ENCODE peak calls at places on chromosome 13, in ten cellular contexts. One of them, this sample, is unnamed.

GRCh38 chr13:49021953-49022352 is 46.2 kb downstream of the FNDC3A start:
- DNase-seq in AG08395: no peak
- DNase-seq in CD8-positive, alpha-beta memory T cell: no peak
- DNase-seq in GM06990: no peak
- DNase-seq in transverse colon: no peak
- DNase-seq in NCI-H1105: no peak
- DNase-seq in stimulated activated CD8-positive, alpha-beta memory T cell treated with anti-CD3 and anti-CD28 coated beads, Interleukin-7, amount 100 ng/mL, for 1 hour: no peak
- DNase-seq in T-helper 9 cell: no peak
- DNase-seq in T-helper 2 cell: no peak
- DNase-seq in AG10803: no peak
- DNase-seq in this sample: no peak

GRCh38 chr13:110232756-110233155 is 74.2 kb downstream of the COL4A1 start:
- DNase-seq in AG08395: no peak
- DNase-seq in CD8-positive, alpha-beta memory T cell: no peak
- DNase-seq in GM06990: no peak
- DNase-seq in transverse colon: no peak
- DNase-seq in NCI-H1105: no peak
- DNase-seq in stimulated activated CD8-positive, alpha-beta memory T cell treated with anti-CD3 and anti-CD28 coated beads, Interleukin-7, amount 100 ng/mL, for 1 hour: no peak
- DNase-seq in T-helper 9 cell: no peak
- DNase-seq in T-helper 2 cell: no peak
- DNase-seq in AG10803: peak; percentile 62
- DNase-seq in this sample: no peak

GRCh38 chr13:114066956-114067355 is 65.5 kb downstream of the RASA3 start:
- DNase-seq in AG08395: no peak
- DNase-seq in CD8-positive, alpha-beta memory T cell: no peak
- DNase-seq in GM06990: no peak
- DNase-seq in transverse colon: no peak
- DNase-seq in NCI-H1105: no peak
- DNase-seq in stimulated activated CD8-positive, alpha-beta memory T cell treated with anti-CD3 and anti-CD28 coated beads, Interleukin-7, amount 100 ng/mL, for 1 hour: no peak
- DNase-seq in T-helper 9 cell: no peak
- DNase-seq in T-helper 2 cell: no peak
- DNase-seq in AG10803: no peak
- DNase-seq in this sample: no peak

GRCh38 chr13:79837741-79838450 is 356.9 kb downstream of the NDFIP2 start:
- DNase-seq in AG08395: peak; percentile 59
- DNase-seq in CD8-positive, alpha-beta memory T cell: no peak
- DNase-seq in GM06990: no peak
- DNase-seq in transverse colon: no peak
- DNase-seq in NCI-H1105: no peak
- DNase-seq in stimulated activated CD8-positive, alpha-beta memory T cell treated with anti-CD3 and anti-CD28 coated beads, Interleukin-7, amount 100 ng/mL, for 1 hour: no peak
- DNase-seq in T-helper 9 cell: no peak
- DNase-seq in T-helper 2 cell: no peak
- DNase-seq in AG10803: peak; percentile 58
- DNase-seq in this sample: no peak

GRCh38 chr13:50552424-50552966 is 291.0 kb downstream of the DLEU7 start:
- DNase-seq in AG08395: no peak
- DNase-seq in CD8-positive, alpha-beta memory T cell: no peak
- DNase-seq in GM06990: no peak
- DNase-seq in transverse colon: no peak
- DNase-seq in NCI-H1105: no peak
- DNase-seq in stimulated activated CD8-positive, alpha-beta memory T cell treated with anti-CD3 and anti-CD28 coated beads, Interleukin-7, amount 100 ng/mL, for 1 hour: no peak
- DNase-seq in T-helper 9 cell: no peak
- DNase-seq in T-helper 2 cell: no peak
- DNase-seq in AG10803: no peak
- DNase-seq in this sample: no peak

GRCh38 chr13:114185182-114185971 is 6.3 kb downstream of the CFAP97D2 start:
- DNase-seq in AG08395: no peak
- DNase-seq in CD8-positive, alpha-beta memory T cell: no peak
- DNase-seq in GM06990: no peak
- DNase-seq in transverse colon: no peak
- DNase-seq in NCI-H1105: no peak
- DNase-seq in stimulated activated CD8-positive, alpha-beta memory T cell treated with anti-CD3 and anti-CD28 coated beads, Interleukin-7, amount 100 ng/mL, for 1 hour: no peak
- DNase-seq in T-helper 9 cell: no peak
- DNase-seq in T-helper 2 cell: no peak
- DNase-seq in AG10803: no peak
- DNase-seq in this sample: no peak

GRCh38 chr13:23679214-23679613 is 109.0 kb downstream of the TNFRSF19 start:
- DNase-seq in AG08395: no peak
- DNase-seq in CD8-positive, alpha-beta memory T cell: no peak
- DNase-seq in GM06990: no peak
- DNase-seq in transverse colon: no peak
- DNase-seq in NCI-H1105: no peak
- DNase-seq in stimulated activated CD8-positive, alpha-beta memory T cell treated with anti-CD3 and anti-CD28 coated beads, Interleukin-7, amount 100 ng/mL, for 1 hour: no peak
- DNase-seq in T-helper 9 cell: no peak
- DNase-seq in T-helper 2 cell: no peak
- DNase-seq in AG10803: peak; percentile 46
- DNase-seq in this sample: no peak

GRCh38 chr13:94712812-94713555 is 639 bp upstream of the SOX21 start:
- DNase-seq in AG08395: peak; percentile 44
- DNase-seq in CD8-positive, alpha-beta memory T cell: no peak
- DNase-seq in GM06990: peak; percentile 41
- DNase-seq in transverse colon: no peak
- DNase-seq in NCI-H1105: no peak
- DNase-seq in stimulated activated CD8-positive, alpha-beta memory T cell treated with anti-CD3 and anti-CD28 coated beads, Interleukin-7, amount 100 ng/mL, for 1 hour: no peak
- DNase-seq in T-helper 9 cell: no peak
- DNase-seq in T-helper 2 cell: no peak
- DNase-seq in AG10803: peak; percentile 59
- DNase-seq in this sample: peak; percentile 78

GRCh38 chr13:51714663-51715168 is 89.2 kb downstream of the DHRS12 start:
- DNase-seq in AG08395: no peak
- DNase-seq in CD8-positive, alpha-beta memory T cell: no peak
- DNase-seq in GM06990: peak; percentile 51
- DNase-seq in transverse colon: no peak
- DNase-seq in NCI-H1105: no peak
- DNase-seq in stimulated activated CD8-positive, alpha-beta memory T cell treated with anti-CD3 and anti-CD28 coated beads, Interleukin-7, amount 100 ng/mL, for 1 hour: no peak
- DNase-seq in T-helper 9 cell: no peak
- DNase-seq in T-helper 2 cell: no peak
- DNase-seq in AG10803: peak; percentile 62
- DNase-seq in this sample: no peak

GRCh38 chr13:82458169-82458568 is 1424.1 kb downstream of the SLITRK1 start:
- DNase-seq in AG08395: no peak
- DNase-seq in CD8-positive, alpha-beta memory T cell: no peak
- DNase-seq in GM06990: no peak
- DNase-seq in transverse colon: no peak
- DNase-seq in NCI-H1105: no peak
- DNase-seq in stimulated activated CD8-positive, alpha-beta memory T cell treated with anti-CD3 and anti-CD28 coated beads, Interleukin-7, amount 100 ng/mL, for 1 hour: no peak
- DNase-seq in T-helper 9 cell: no peak
- DNase-seq in T-helper 2 cell: no peak
- DNase-seq in AG10803: no peak
- DNase-seq in this sample: no peak

GRCh38 chr13:73399347-73400216 is 340.8 kb downstream of the KLF5 start:
- DNase-seq in AG08395: no peak
- DNase-seq in CD8-positive, alpha-beta memory T cell: no peak
- DNase-seq in GM06990: no peak
- DNase-seq in transverse colon: peak; percentile 63
- DNase-seq in NCI-H1105: no peak
- DNase-seq in stimulated activated CD8-positive, alpha-beta memory T cell treated with anti-CD3 and anti-CD28 coated beads, Interleukin-7, amount 100 ng/mL, for 1 hour: no peak
- DNase-seq in T-helper 9 cell: no peak
- DNase-seq in T-helper 2 cell: no peak
- DNase-seq in AG10803: no peak
- DNase-seq in this sample: peak; percentile 68

GRCh38 chr13:113305208-113305607 is 8.2 kb downstream of the LAMP1 start:
- DNase-seq in AG08395: peak; percentile 59
- DNase-seq in CD8-positive, alpha-beta memory T cell: no peak
- DNase-seq in GM06990: no peak
- DNase-seq in transverse colon: no peak
- DNase-seq in NCI-H1105: no peak
- DNase-seq in stimulated activated CD8-positive, alpha-beta memory T cell treated with anti-CD3 and anti-CD28 coated beads, Interleukin-7, amount 100 ng/mL, for 1 hour: no peak
- DNase-seq in T-helper 9 cell: no peak
- DNase-seq in T-helper 2 cell: no peak
- DNase-seq in AG10803: peak; percentile 70
- DNase-seq in this sample: no peak

GRCh38 chr13:111202745-111203144 is 87.6 kb downstream of the ARHGEF7 start:
- DNase-seq in AG08395: peak; percentile 60
- DNase-seq in CD8-positive, alpha-beta memory T cell: no peak
- DNase-seq in GM06990: peak; percentile 51
- DNase-seq in transverse colon: no peak
- DNase-seq in NCI-H1105: no peak
- DNase-seq in stimulated activated CD8-positive, alpha-beta memory T cell treated with anti-CD3 and anti-CD28 coated beads, Interleukin-7, amount 100 ng/mL, for 1 hour: no peak
- DNase-seq in T-helper 9 cell: no peak
- DNase-seq in T-helper 2 cell: no peak
- DNase-seq in AG10803: peak; percentile 71
- DNase-seq in this sample: no peak

GRCh38 chr13:47076536-47076935 is 179.7 kb upstream of the HTR2A start:
- DNase-seq in AG08395: no peak
- DNase-seq in CD8-positive, alpha-beta memory T cell: no peak
- DNase-seq in GM06990: no peak
- DNase-seq in transverse colon: no peak
- DNase-seq in NCI-H1105: no peak
- DNase-seq in stimulated activated CD8-positive, alpha-beta memory T cell treated with anti-CD3 and anti-CD28 coated beads, Interleukin-7, amount 100 ng/mL, for 1 hour: no peak
- DNase-seq in T-helper 9 cell: no peak
- DNase-seq in T-helper 2 cell: no peak
- DNase-seq in AG10803: peak; percentile 61
- DNase-seq in this sample: no peak

GRCh38 chr13:82165396-82166174 is 1716.7 kb downstream of the SLITRK1 start:
- DNase-seq in AG08395: no peak
- DNase-seq in CD8-positive, alpha-beta memory T cell: no peak
- DNase-seq in GM06990: no peak
- DNase-seq in transverse colon: no peak
- DNase-seq in NCI-H1105: no peak
- DNase-seq in stimulated activated CD8-positive, alpha-beta memory T cell treated with anti-CD3 and anti-CD28 coated beads, Interleukin-7, amount 100 ng/mL, for 1 hour: no peak
- DNase-seq in T-helper 9 cell: no peak
- DNase-seq in T-helper 2 cell: no peak
- DNase-seq in AG10803: no peak
- DNase-seq in this sample: no peak

GRCh38 chr13:48010698-48011097 is 9.6 kb upstream of the SUCLA2 start:
- DNase-seq in AG08395: no peak
- DNase-seq in CD8-positive, alpha-beta memory T cell: no peak
- DNase-seq in GM06990: no peak
- DNase-seq in transverse colon: no peak
- DNase-seq in NCI-H1105: no peak
- DNase-seq in stimulated activated CD8-positive, alpha-beta memory T cell treated with anti-CD3 and anti-CD28 coated beads, Interleukin-7, amount 100 ng/mL, for 1 hour: no peak
- DNase-seq in T-helper 9 cell: no peak
- DNase-seq in T-helper 2 cell: no peak
- DNase-seq in AG10803: no peak
- DNase-seq in this sample: no peak

GRCh38 chr13:29859971-29860370 is 9.6 kb upstream of the UBL3 start:
- DNase-seq in AG08395: peak; percentile 63
- DNase-seq in CD8-positive, alpha-beta memory T cell: no peak
- DNase-seq in GM06990: no peak
- DNase-seq in transverse colon: no peak
- DNase-seq in NCI-H1105: no peak
- DNase-seq in stimulated activated CD8-positive, alpha-beta memory T cell treated with anti-CD3 and anti-CD28 coated beads, Interleukin-7, amount 100 ng/mL, for 1 hour: no peak
- DNase-seq in T-helper 9 cell: no peak
- DNase-seq in T-helper 2 cell: no peak
- DNase-seq in AG10803: peak; percentile 83
- DNase-seq in this sample: no peak

GRCh38 chr13:82815791-82816190 is 1066.5 kb downstream of the SLITRK1 start:
- DNase-seq in AG08395: no peak
- DNase-seq in CD8-positive, alpha-beta memory T cell: no peak
- DNase-seq in GM06990: no peak
- DNase-seq in transverse colon: no peak
- DNase-seq in NCI-H1105: no peak
- DNase-seq in stimulated activated CD8-positive, alpha-beta memory T cell treated with anti-CD3 and anti-CD28 coated beads, Interleukin-7, amount 100 ng/mL, for 1 hour: no peak
- DNase-seq in T-helper 9 cell: no peak
- DNase-seq in T-helper 2 cell: no peak
- DNase-seq in AG10803: no peak
- DNase-seq in this sample: no peak

GRCh38 chr13:47067296-47067695 is 170.4 kb upstream of the HTR2A start:
- DNase-seq in AG08395: no peak
- DNase-seq in CD8-positive, alpha-beta memory T cell: no peak
- DNase-seq in GM06990: no peak
- DNase-seq in transverse colon: no peak
- DNase-seq in NCI-H1105: no peak
- DNase-seq in stimulated activated CD8-positive, alpha-beta memory T cell treated with anti-CD3 and anti-CD28 coated beads, Interleukin-7, amount 100 ng/mL, for 1 hour: no peak
- DNase-seq in T-helper 9 cell: no peak
- DNase-seq in T-helper 2 cell: no peak
- DNase-seq in AG10803: peak; percentile 30
- DNase-seq in this sample: no peak

GRCh38 chr13:42279080-42279479 is 7.1 kb downstream of the AKAP11 start:
- DNase-seq in AG08395: no peak
- DNase-seq in CD8-positive, alpha-beta memory T cell: no peak
- DNase-seq in GM06990: no peak
- DNase-seq in transverse colon: no peak
- DNase-seq in NCI-H1105: no peak
- DNase-seq in stimulated activated CD8-positive, alpha-beta memory T cell treated with anti-CD3 and anti-CD28 coated beads, Interleukin-7, amount 100 ng/mL, for 1 hour: no peak
- DNase-seq in T-helper 9 cell: no peak
- DNase-seq in T-helper 2 cell: no peak
- DNase-seq in AG10803: no peak
- DNase-seq in this sample: no peak

GRCh38 chr13:99389520-99390304 is 82.5 kb upstream of the GPR183 start:
- DNase-seq in AG08395: no peak
- DNase-seq in CD8-positive, alpha-beta memory T cell: no peak
- DNase-seq in GM06990: no peak
- DNase-seq in transverse colon: no peak
- DNase-seq in NCI-H1105: no peak
- DNase-seq in stimulated activated CD8-positive, alpha-beta memory T cell treated with anti-CD3 and anti-CD28 coated beads, Interleukin-7, amount 100 ng/mL, for 1 hour: no peak
- DNase-seq in T-helper 9 cell: no peak
- DNase-seq in T-helper 2 cell: no peak
- DNase-seq in AG10803: no peak
- DNase-seq in this sample: no peak

This sample was measured in stomach.